ENCODE peak calls at places on chromosomes 3 and 15, in seven cellular contexts. G is fibroblast of the aortic adventitia, I is astrocyte of the spinal cord, L is IMR-90, A is lower lobe of right lung, B is A549, X is transverse colon. T is an unnamed sample.

GRCh38 chr3:124858275-124858674 is 28.9 kb downstream of the ITGB5 start:
- DNase-seq in X (no peak), B (no peak), A (no peak), G (peak; percentile 59), I (peak; percentile 55), L (peak; percentile 54), T (no peak)

GRCh38 chr3:112761062-112761638 is 85.5 kb downstream of the CD200R1L start:
- DNase-seq in A (no peak), G (peak; percentile 69), X (no peak), L (peak; percentile 87), B (no peak), I (peak; percentile 65), T (no peak)

GRCh38 chr3:171187706-171188290 is 161.3 kb upstream of the SLC2A2 start:
- DNase-seq in B (peak; percentile 9), X (no peak), G (peak; percentile 61), A (no peak), I (no peak), L (peak; percentile 48), T (peak; percentile 26)

GRCh38 chr15:80386151-80386550 is 18.0 kb upstream of the ARNT2 start:
- DNase-seq in I (no peak), G (no peak), A (no peak), B (no peak), X (no peak), L (no peak), T (no peak)

GRCh38 chr3:188262913-188263683 is 109.1 kb downstream of the LPP start:
- DNase-seq in X (no peak), G (peak; percentile 91), I (peak; percentile 83), B (no peak), A (no peak), L (peak; percentile 83), T (no peak)

GRCh38 chr3:87733671-87734367 is 325.0 kb downstream of the CGGBP1 start:
- DNase-seq in A (no peak), X (peak; percentile 10), I (no peak), G (no peak), L (no peak), B (no peak), T (no peak)

GRCh38 chr3:138898708-138899107 is 48.2 kb downstream of the FOXL2 start:
- DNase-seq in I (no peak), B (no peak), A (no peak), L (no peak), X (no peak), G (no peak), T (no peak)

GRCh38 chr3:120743081-120743365 is 479 bp downstream of the GTF2E1 start:
- DNase-seq in I (peak; percentile 28), B (no peak), A (no peak), L (peak; percentile 29), G (peak; percentile 25), X (no peak), T (no peak)

GRCh38 chr3:12868039-12869024 is 27.0 kb upstream of the RPL32 start:
- DNase-seq in G (peak; percentile 84), B (peak; percentile 85), L (peak; percentile 87), I (peak; percentile 88), A (peak; percentile 90), X (peak; percentile 82), T (peak; percentile 79)

GRCh38 chr15:69546182-69546581 is 93.6 kb downstream of the RPLP1 start:
- DNase-seq in L (no peak), B (no peak), A (no peak), X (no peak), G (no peak), I (no peak), T (no peak)

GRCh38 chr15:79832358-79832757 is 64.5 kb downstream of the MTHFS start:
- DNase-seq in B (no peak), L (no peak), A (no peak), G (no peak), X (no peak), I (no peak), T (no peak)

GRCh38 chr15:77064118-77064517 is 6.8 kb downstream of the TSPAN3 start:
- DNase-seq in I (no peak), G (no peak), L (no peak), A (no peak), B (no peak), X (no peak), T (no peak)

GRCh38 chr3:15428539-15428938 is 1.1 kb downstream of the EAF1 start:
- DNase-seq in A (no peak), B (no peak), L (peak; percentile 67), X (no peak), G (peak; percentile 69), I (peak; percentile 14), T (no peak)

GRCh38 chr3:52321481-52321880 is 5.4 kb downstream of the DNAH1 start:
- DNase-seq in B (no peak), A (no peak), G (no peak), L (no peak), X (no peak), I (no peak), T (no peak)

GRCh38 chr3:14563946-14564539 is 23.9 kb upstream of the GRIP2 start:
- DNase-seq in X (no peak), L (no peak), A (no peak), G (no peak), B (no peak), I (no peak), T (no peak)

GRCh38 chr3:195185574-195185973 is 85.4 kb downstream of the XXYLT1 start:
- DNase-seq in L (no peak), G (no peak), A (peak; percentile 64), X (no peak), B (no peak), I (no peak), T (no peak)

GRCh38 chr3:44832965-44833364 is 28.7 kb upstream of the TMEM42 start:
- DNase-seq in L (no peak), G (no peak), X (no peak), A (no peak), B (no peak), I (no peak), T (no peak)

GRCh38 chr3:35638640-35639250 is 580 bp upstream of the ARPP21 start:
- DNase-seq in X (no peak), G (no peak), I (no peak), A (no peak), L (no peak), B (no peak), T (no peak)

GRCh38 chr3:161316006-161316689 is 55.2 kb downstream of the SPTSSB start:
- DNase-seq in G (peak; percentile 87), A (no peak), I (peak; percentile 24), X (peak; percentile 29), B (no peak), L (no peak), T (no peak)

GRCh38 chr3:186825294-186825821 is 17.2 kb upstream of the ADIPOQ start:
- DNase-seq in A (peak; percentile 50), G (peak; percentile 69), I (peak; percentile 81), X (no peak), B (no peak), L (peak; percentile 77), T (no peak)

GRCh38 chr3:159928071-159928491 is 60.6 kb upstream of the IL12A start:
- DNase-seq in X (no peak), A (no peak), G (no peak), I (peak; percentile 34), B (peak; percentile 10), L (peak; percentile 45), T (no peak)

GRCh38 chr3:184741259-184741556 is 29.3 kb upstream of the MAGEF1 start:
- DNase-seq in B (no peak), A (no peak), X (no peak), G (no peak), L (no peak), I (no peak), T (no peak)

GRCh38 chr3:133464573-133464972 is 64.7 kb downstream of the BFSP2 start:
- DNase-seq in A (no peak), I (peak; percentile 61), B (no peak), X (no peak), G (peak; percentile 64), L (peak; percentile 56), T (no peak)
- TF ChIP-seq CTCF in A (no peak), I (peak; percentile 47), B (peak; percentile 27), X (peak; percentile 16), G (peak; percentile 57), L (peak; percentile 54), T (peak; percentile 44)

DNA sequence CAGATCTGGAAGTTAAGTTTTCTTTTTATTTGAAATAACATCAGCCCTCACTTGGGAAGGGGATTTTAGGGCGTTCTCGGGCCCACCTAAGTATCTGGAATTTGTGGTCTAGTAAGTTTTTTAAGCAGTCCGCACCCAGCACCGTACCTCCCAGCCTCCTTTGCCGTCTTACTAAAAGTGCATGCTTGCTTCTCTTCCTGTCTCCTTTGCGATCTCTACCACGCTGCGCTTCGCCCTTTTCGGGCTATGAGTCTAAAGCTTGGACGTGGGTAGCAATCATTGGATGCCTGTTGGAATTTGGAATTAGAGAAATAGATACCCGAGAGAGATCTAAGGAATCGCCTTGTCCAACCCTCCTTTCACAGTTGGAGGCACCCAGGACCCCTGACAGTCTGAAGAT is 1.1 kb downstream of the THSD4 start:
- DNase-seq in L (peak; percentile 38), B (no peak), I (no peak), A (no peak), G (peak; percentile 49), X (peak; percentile 24), T (no peak)
- TF ChIP-seq CTCF in L (no peak), B (no peak), I (no peak), A (no peak), G (no peak), X (no peak), T (no peak)

DNA sequence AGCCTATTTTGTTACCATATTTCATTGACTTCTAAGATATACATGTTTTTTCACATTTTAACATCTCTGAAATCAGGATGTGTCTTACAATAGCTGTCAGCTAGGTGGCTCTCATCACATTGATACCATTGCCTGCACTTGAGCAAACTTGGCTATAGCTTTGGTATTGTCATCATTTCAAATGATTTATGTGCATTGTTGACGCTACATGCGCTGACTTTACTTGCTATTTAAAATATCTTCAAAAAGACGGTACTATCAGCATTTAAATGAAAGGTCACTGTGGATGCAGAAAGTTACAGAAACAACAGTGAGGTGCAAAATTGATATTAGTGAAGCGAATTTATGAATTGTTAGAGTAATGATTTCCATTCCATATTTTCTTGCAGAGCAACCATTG is 54.0 kb upstream of the ABHD2 start:
- DNase-seq in L (peak; percentile 36), B (peak; percentile 54), X (no peak), I (peak; percentile 23), A (no peak), G (peak; percentile 58), T (no peak)
- TF ChIP-seq CTCF in L (peak; percentile 42), B (peak; percentile 62), X (no peak), I (peak; percentile 46), A (no peak), G (peak; percentile 51), T (peak; percentile 12)

DNA sequence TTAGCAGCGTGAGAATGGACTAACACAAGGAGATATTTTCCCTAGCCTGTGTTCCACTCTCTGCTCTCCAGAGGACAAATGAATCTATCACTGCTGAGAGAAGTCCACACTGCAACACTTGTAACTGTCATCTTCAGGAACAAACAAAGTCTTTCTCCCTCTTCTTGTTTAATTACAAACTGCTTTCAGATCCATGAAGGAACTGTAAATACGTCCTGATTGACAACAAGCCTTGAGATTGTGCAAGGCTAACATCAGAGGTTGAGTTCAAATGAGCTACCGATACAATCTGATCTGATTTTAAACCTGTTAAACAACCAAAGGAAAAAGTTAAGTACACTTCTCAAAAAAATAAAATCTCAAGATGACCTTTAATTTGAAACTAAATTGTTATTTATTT is 638.8 kb upstream of the ADAMTS9 start:
- DNase-seq in A (no peak), X (no peak), L (no peak), B (no peak), G (no peak), I (no peak), T (no peak)
- TF ChIP-seq CTCF in A (no peak), X (no peak), L (no peak), B (no peak), G (no peak), I (no peak), T (no peak)

GRCh38 chr3:2477635-2478034 is 379.0 kb downstream of the CNTN4 start:
- DNase-seq in L (no peak), B (no peak), I (no peak), A (no peak), G (no peak), X (no peak), T (no peak)
- TF ChIP-seq CTCF in L (no peak), B (no peak), I (no peak), A (no peak), G (no peak), X (no peak), T (no peak)

T was measured in GM10248.